ENCODE peak calls at places on chromosomes 4 and X, in five cellular contexts. X is ovary, D is stomach, A is heart right ventricle, F is Panc1. Q is an unnamed sample. For H3K4me1, the result is how much of the 10 kb centered on the place peaks cover.

GRCh38 chrX:104281564-104281963 is 26.8 kb upstream of the ESX1 start:
- DNase-seq in X (no peak), D (no peak), A (no peak), F (no peak), Q (no peak)

GRCh38 chr4:6071959-6072720 is 53.9 kb upstream of the C4orf50 start:
- DNase-seq in X (peak), D (peak), A (peak), F (no peak), Q (no peak)

GRCh38 chr4:3791910-3792542 is 25.8 kb downstream of the ADRA2C start:
- DNase-seq in X (no peak), D (peak), A (peak), F (no peak), Q (peak)

GRCh38 chrX:119852410-119853353 is at the start of gene UPF3B:
- DNase-seq in X (peak), D (peak), A (peak), F (peak), Q (peak)

GRCh38 chr4:117777721-117778120 is 256.6 kb upstream of the NDST3 start:
- DNase-seq in X (no peak), D (no peak), A (no peak), F (no peak), Q (no peak)

GRCh38 chrX:154840856-154841255 is 6.4 kb upstream of the SMIM9 start:
- DNase-seq in X (no peak), D (no peak), A (no peak), F (peak), Q (no peak)

GRCh38 chrX:38282044-38282443 is 45.3 kb downstream of the RPGR start:
- DNase-seq in X (no peak), D (no peak), A (peak), F (no peak), Q (no peak)

GRCh38 chr4:17719106-17719505 is 62.3 kb downstream of the FAM184B start:
- DNase-seq in X (no peak), D (no peak), A (no peak), F (no peak), Q (no peak)

GRCh38 chrX:21255207-21255606 is 119.0 kb upstream of the CNKSR2 start:
- DNase-seq in X (no peak), D (no peak), A (no peak), F (no peak), Q (no peak)

GRCh38 chrX:154443479-154443910 is 446 bp upstream of the FAM50A start:
- DNase-seq in X (no peak), D (no peak), A (no peak), F (no peak), Q (no peak)

GRCh38 chr4:136742330-136742729 is 790.0 kb downstream of the PCDH18 start:
- DNase-seq in X (no peak), D (no peak), A (no peak), F (no peak), Q (no peak)

GRCh38 chr4:78057600-78058560 is 757 bp downstream of the FRAS1 start:
- DNase-seq in X (peak), D (peak), A (peak), F (no peak), Q (peak)

GRCh38 chrX:18681996-18682395 is 10.1 kb upstream of the RS1 start:
- DNase-seq in X (no peak), D (no peak), A (no peak), F (no peak), Q (no peak)

GRCh38 chr4:113574636-113575103 is 186.9 kb downstream of the CAMK2D start:
- DNase-seq in X (no peak), D (no peak), A (no peak), F (no peak), Q (no peak)

GRCh38 chr4:7932333-7932732 is 7.3 kb downstream of the AFAP1 start:
- DNase-seq in X (no peak), D (no peak), A (no peak), F (no peak), Q (no peak)

GRCh38 chr4:27278615-27279014 is 418.0 kb downstream of the STIM2 start:
- DNase-seq in X (no peak), D (no peak), A (no peak), F (no peak), Q (no peak)

GRCh38 chrX:47608130-47608810 is 11.4 kb downstream of the SYN1 start:
- DNase-seq in X (peak), D (no peak), A (no peak), F (no peak), Q (no peak)

GRCh38 chr4:52983563-52984303 is 121.6 kb downstream of the RASL11B start:
- DNase-seq in X (no peak), D (no peak), A (no peak), F (peak), Q (no peak)

GRCh38 chrX:154602766-154603437 is 16.2 kb downstream of the CTAG1B start:
- DNase-seq in X (no peak), D (no peak), A (no peak), F (no peak), Q (no peak)

GRCh38 chrX:43559643-43560042 is 96.5 kb upstream of the MAOA start:
- DNase-seq in X (peak), D (peak), A (no peak), F (peak), Q (peak)

GRCh38 chr4:173272987-173273386 is 61.2 kb downstream of the HMGB2 start:
- DNase-seq in X (no peak), D (no peak), A (no peak), F (no peak), Q (no peak)

GRCh38 chrX:115709039-115709438 is 148.1 kb downstream of the PLS3 start:
- DNase-seq in X (no peak), D (no peak), A (no peak), F (no peak), Q (no peak)

GRCh38 chr4:69828828-69829227 is 31.1 kb downstream of the SULT1E1 start:
- DNase-seq in X (no peak), D (no peak), A (no peak), F (no peak), Q (no peak)

GRCh38 chr4:181650033-181650825 is 593.0 kb upstream of the TENM3 start:
- DNase-seq in X (no peak), D (no peak), A (no peak), F (no peak), Q (no peak)

GRCh38 chrX:18833071-18833731 is 125.8 kb downstream of the PPEF1 start:
- DNase-seq in X (peak), D (no peak), A (peak), F (no peak), Q (no peak)

GRCh38 chr4:112422644-112423043 is 93.3 kb downstream of the NEUROG2 start:
- DNase-seq in X (no peak), D (no peak), A (no peak), F (no peak), Q (no peak)

GRCh38 chrX:134807039-134807729 is 148.9 kb upstream of the PLAC1 start:
- DNase-seq in X (peak), D (peak), A (peak), F (peak), Q (peak)

GRCh38 chr4:2071252-2071911 is 12.3 kb downstream of the NAT8L start:
- DNase-seq in X (no peak), D (no peak), A (no peak), F (no peak), Q (no peak)

GRCh38 chr4:86498560-86499166 is 95.5 kb upstream of the PTPN13 start:
- DNase-seq in X (no peak), D (no peak), A (no peak), F (peak), Q (no peak)

GRCh38 chr4:32748498-32748897 is 2028.3 kb downstream of the PCDH7 start:
- DNase-seq in X (no peak), D (no peak), A (no peak), F (no peak), Q (no peak)

GRCh38 chr4:54433686-54434085 is 204.6 kb downstream of the PDGFRA start:
- DNase-seq in X (no peak), D (no peak), A (no peak), F (no peak), Q (no peak)

GRCh38 chr4:101019313-101019712 is 328.0 kb downstream of the PPP3CA start:
- DNase-seq in X (no peak), D (no peak), A (no peak), F (no peak), Q (no peak)

GRCh38 chrX:24081661-24082154 is 27.0 kb downstream of the EIF2S3 start:
- DNase-seq in X (peak), D (peak), A (peak), F (peak), Q (no peak)

GRCh38 chr4:38730830-38731646 is 51.8 kb downstream of the TLR10 start:
- DNase-seq in X (peak), D (peak), A (peak), F (peak), Q (peak)

GRCh38 chr4:7582313-7583096 is 147.8 kb upstream of the PSAPL1 start:
- DNase-seq in X (no peak), D (no peak), A (no peak), F (no peak), Q (no peak)

GRCh38 chrX:446243-446642 is 59.5 kb upstream of the PPP2R3B start:
- DNase-seq in X (no peak), D (no peak), A (no peak), F (no peak), Q (no peak)

DNA sequence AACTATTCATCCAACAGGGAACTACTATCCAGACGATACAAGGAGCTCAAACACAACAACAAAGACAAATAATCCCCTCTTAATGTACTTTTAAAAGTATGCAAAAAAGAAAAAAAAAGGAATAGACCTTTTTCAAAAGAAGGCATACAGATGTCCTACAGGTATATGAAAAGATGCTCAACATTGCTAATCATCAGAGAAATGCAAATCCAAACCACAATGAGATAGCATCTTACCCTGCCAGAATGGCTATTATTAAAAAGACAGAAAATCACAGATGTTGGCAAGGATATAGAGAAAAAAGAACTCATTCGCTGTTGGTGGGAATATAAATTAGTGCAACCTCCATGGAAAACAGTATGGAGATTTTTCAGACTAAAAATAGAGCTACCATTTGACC is 67.1 kb upstream of the ENPP6 start:
- DNase-seq in X (no peak), D (no peak), A (no peak), F (no peak), Q (no peak)
- H3K4me1 ChIP-seq in X (under half), D (under half), A (under half), F (under half), Q (under half)

GRCh38 chr4:10112658-10113284 is 3.8 kb downstream of the WDR1 start:
- DNase-seq in X (no peak), D (no peak), A (no peak), F (no peak), Q (no peak)

GRCh38 chr4:10114147-10114546 is 2.5 kb downstream of the WDR1 start:
- DNase-seq in X (no peak), D (no peak), A (no peak), F (no peak), Q (no peak)

GRCh38 chr4:10115271-10115656 is 1.3 kb downstream of the WDR1 start:
- DNase-seq in X (no peak), D (no peak), A (no peak), F (no peak), Q (no peak)

GRCh38 chr4:10114607-10115006 is 2.0 kb downstream of the WDR1 start:
- DNase-seq in X (no peak), D (no peak), A (no peak), F (no peak), Q (no peak)

DNA sequence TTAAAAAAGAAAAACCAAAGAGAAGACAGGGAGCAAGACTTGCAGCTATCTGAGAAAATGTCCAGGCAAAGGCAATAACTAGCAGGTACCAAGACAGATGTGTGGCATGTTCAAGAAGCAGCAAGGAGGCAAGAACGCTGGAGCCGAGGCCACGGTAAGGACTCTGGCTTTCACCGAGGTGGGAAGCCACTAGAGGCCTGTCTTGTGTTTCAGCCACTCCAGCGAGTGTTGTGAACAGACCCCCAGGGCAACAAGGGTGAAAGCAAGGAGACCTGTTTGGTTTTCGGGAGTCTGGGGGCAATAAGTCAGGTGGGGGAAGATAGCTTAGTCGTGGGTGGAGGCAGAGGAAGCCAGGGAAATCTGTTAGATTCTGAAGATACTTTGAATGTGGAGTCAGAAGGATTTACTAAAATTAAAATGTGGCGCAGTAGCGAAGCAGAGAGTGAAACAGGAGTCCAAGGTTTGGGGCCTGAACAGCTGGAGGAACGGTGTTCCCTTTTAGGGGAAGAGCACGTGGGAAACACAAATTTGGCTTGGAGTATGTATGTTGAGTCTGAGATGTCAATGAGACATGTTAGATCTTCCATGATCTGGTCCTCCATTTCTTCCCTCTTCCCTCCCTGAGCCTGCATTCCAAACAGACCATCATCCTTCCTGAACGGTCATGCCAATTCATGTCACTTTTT is 3.1 kb downstream of the WDR1 start:
- DNase-seq in X (no peak), D (no peak), A (no peak), F (no peak), Q (no peak)
- H3K4me1 ChIP-seq in X (under half), D (half or more), A (half or more), F (under half), Q (under half)

GRCh38 chr4:57103051-57103450 is 7.1 kb downstream of the IGFBP7 start:
- DNase-seq in X (no peak), D (no peak), A (peak), F (no peak), Q (no peak)
- H3K4me1 ChIP-seq in X (under half), D (half or more), A (half or more), F (under half), Q (under half)

GRCh38 chr4:92455956-92456355 is 152.2 kb downstream of the GRID2 start:
- DNase-seq in X (no peak), D (no peak), A (no peak), F (no peak), Q (no peak)

DNA sequence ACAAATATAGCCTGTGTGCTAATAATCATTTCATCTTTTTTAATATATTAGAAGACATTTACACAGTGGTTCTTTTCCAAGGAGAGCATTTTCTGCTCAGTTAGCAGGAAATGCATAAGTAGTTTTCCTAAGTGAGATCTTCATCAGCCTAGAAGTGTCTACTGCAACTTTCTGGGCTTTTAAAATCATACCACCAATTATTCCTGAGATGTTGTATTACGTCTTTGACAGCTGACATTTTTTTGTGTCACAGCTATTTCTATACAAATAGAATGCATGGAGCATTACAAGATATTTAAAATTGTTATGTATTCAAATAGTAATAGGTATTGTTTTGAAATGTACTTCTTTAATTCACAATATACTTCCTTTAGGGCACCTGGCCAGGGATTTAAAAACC is 158.0 kb downstream of the GRID2 start:
- DNase-seq in X (no peak), D (no peak), A (no peak), F (no peak), Q (no peak)
- H3K4me1 ChIP-seq in X (under half), D (under half), A (under half), F (under half), Q (under half)

GRCh38 chrX:2282490-2283090 is 218.2 kb downstream of the DHRSX start:
- DNase-seq in X (no peak), D (no peak), A (no peak), F (no peak), Q (no peak)
- H3K4me1 ChIP-seq in X (under half), D (under half), A (under half), F (under half), Q (under half)

GRCh38 chr4:88604978-88605678 is 12.8 kb downstream of the HERC3 start:
- DNase-seq in X (no peak), D (no peak), A (no peak), F (no peak), Q (no peak)

GRCh38 chr4:88609387-88609786 is 17.1 kb downstream of the HERC3 start:
- DNase-seq in X (no peak), D (no peak), A (no peak), F (no peak), Q (no peak)

GRCh38 chr4:88610771-88611170 is 18.5 kb downstream of the HERC3 start:
- DNase-seq in X (no peak), D (no peak), A (peak), F (no peak), Q (no peak)

GRCh38 chr4:88606832-88607231 is 14.6 kb downstream of the HERC3 start:
- DNase-seq in X (no peak), D (no peak), A (no peak), F (no peak), Q (no peak)

DNA sequence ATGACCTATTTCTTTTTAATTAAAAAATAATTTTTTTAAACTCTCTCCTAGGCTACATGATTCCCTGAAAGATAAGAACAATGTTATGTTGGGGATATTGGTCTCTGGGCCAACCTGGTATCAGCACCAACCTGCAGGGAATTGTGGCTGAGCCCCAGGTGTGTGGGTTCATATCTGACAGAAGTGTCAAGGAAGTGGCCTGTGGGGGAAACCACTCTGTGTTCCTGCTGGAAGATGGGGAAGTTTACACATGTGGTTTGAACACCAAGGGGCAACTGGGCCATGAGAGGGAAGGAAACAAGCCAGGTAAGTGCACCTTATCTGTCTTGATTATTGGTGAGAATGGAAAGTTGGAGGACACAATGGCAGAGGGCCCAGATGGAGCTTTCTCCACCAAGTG is 13.5 kb downstream of the HERC3 start:
- DNase-seq in X (no peak), D (no peak), A (no peak), F (no peak), Q (no peak)
- H3K4me1 ChIP-seq in X (under half), D (under half), A (under half), F (under half), Q (under half)

Q was measured in lung.